ENCODE peak calls at places on chromosomes 11 and 22, in seven cellular contexts. G is upper lobe of left lung; B is CD4-positive, alpha-beta T cell; W is left lung; L is naive thymus-derived CD4-positive, alpha-beta T cell; F is heart left ventricle; I is mucosa of descending colon. P is an unnamed sample.

GRCh38 chr11:10139656-10140055 is 154.4 kb downstream of the SBF2 start:
- ATAC-seq in G (no peak), B (no peak), W (no peak), L (no peak), F (no peak), I (peak), P (peak)

GRCh38 chr11:117239295-117239694 is 6.8 kb downstream of the RNF214 start:
- ATAC-seq in G (no peak), B (no peak), W (peak), L (no peak), F (no peak), I (peak), P (peak)

GRCh38 chr11:47369676-47370075 is 8.7 kb downstream of the SPI1 start:
- ATAC-seq in G (no peak), B (no peak), W (no peak), L (no peak), F (no peak), I (no peak), P (no peak)

GRCh38 chr22:30312053-30312452 is 14.7 kb downstream of the TBC1D10A start:
- ATAC-seq in G (no peak), B (no peak), W (no peak), L (no peak), F (no peak), I (peak), P (peak)

GRCh38 chr22:45578524-45579147 is 76.0 kb downstream of the FBLN1 start:
- ATAC-seq in G (no peak), B (no peak), W (no peak), L (no peak), F (no peak), I (no peak), P (no peak)

GRCh38 chr11:82038151-82038550 is 695.5 kb downstream of the FAM181B start:
- ATAC-seq in G (no peak), B (no peak), W (no peak), L (no peak), F (no peak), I (no peak), P (no peak)

GRCh38 chr11:7533199-7534029 is 19.6 kb downstream of the PPFIBP2 start:
- ATAC-seq in G (no peak), B (no peak), W (peak), L (no peak), F (no peak), I (no peak), P (no peak)

GRCh38 chr11:122305426-122305825 is 189.4 kb upstream of the BLID start:
- ATAC-seq in G (no peak), B (no peak), W (no peak), L (no peak), F (no peak), I (no peak), P (no peak)

GRCh38 chr11:73521621-73522020 is 76.3 kb downstream of the FAM168A start:
- ATAC-seq in G (no peak), B (no peak), W (no peak), L (no peak), F (no peak), I (no peak), P (no peak)

GRCh38 chr22:37745548-37746365 is 48.9 kb downstream of the TRIOBP start:
- ATAC-seq in G (peak), B (peak), W (peak), L (peak), F (peak), I (peak), P (peak)

GRCh38 chr22:28414017-28414416 is 265.6 kb downstream of the TTC28 start:
- ATAC-seq in G (no peak), B (no peak), W (peak), L (no peak), F (no peak), I (no peak), P (no peak)

GRCh38 chr11:73228268-73229134 is 10.4 kb downstream of the P2RY2 start:
- ATAC-seq in G (no peak), B (no peak), W (no peak), L (no peak), F (no peak), I (no peak), P (no peak)

GRCh38 chr11:69905611-69906452 is 86.6 kb upstream of the FGF3 start:
- ATAC-seq in G (no peak), B (no peak), W (no peak), L (no peak), F (no peak), I (peak), P (no peak)

GRCh38 chr11:107750313-107750712 is 38.5 kb upstream of the SLN start:
- ATAC-seq in G (no peak), B (no peak), W (no peak), L (no peak), F (no peak), I (no peak), P (no peak)

P was measured in esophagus mucosa.